ENCODE peak calls at places on chromosomes 4 and X, in ten cellular contexts. X is adipocyte, I is lower lobe of right lung, Q is IMR-90, E is HCT116, O is bronchial epithelial cell, U is upper lobe of right lung, R is coronary artery, G is kidney, V is ascending aorta. P is an unnamed sample.

GRCh38 chrX:137568741-137569469 is 3.0 kb downstream of the ZIC3 start:
- DNase-seq in X (no peak), I (no peak), Q (no peak), E (no peak), O (no peak), U (no peak), R (no peak), G (no peak), V (no peak), P (no peak)

GRCh38 chr4:111959202-111959601 is 186.1 kb upstream of the FAM241A start:
- DNase-seq in X (no peak), I (no peak), Q (peak), E (peak), O (peak), U (no peak), R (no peak), G (no peak), V (no peak), P (no peak)

GRCh38 chr4:14837860-14838259 is 164.4 kb upstream of the CPEB2 start:
- DNase-seq in X (no peak), I (no peak), Q (no peak), E (no peak), O (no peak), U (no peak), R (no peak), G (no peak), V (no peak), P (no peak)

GRCh38 chr4:39865280-39865679 is 112.4 kb downstream of the PDS5A start:
- DNase-seq in X (no peak), I (no peak), Q (no peak), E (no peak), O (no peak), U (no peak), R (no peak), G (no peak), V (no peak), P (no peak)

GRCh38 chrX:49066278-49066677 is 7.5 kb downstream of the CCDC120 start:
- DNase-seq in X (no peak), I (no peak), Q (no peak), E (no peak), O (no peak), U (no peak), R (no peak), G (no peak), V (no peak), P (no peak)

GRCh38 chrX:135516376-135516775 is 4.1 kb upstream of the INTS6L start:
- DNase-seq in X (no peak), I (no peak), Q (no peak), E (no peak), O (no peak), U (no peak), R (no peak), G (no peak), V (no peak), P (no peak)

GRCh38 chr4:74369860-74370259 is 4.9 kb downstream of the EREG start:
- DNase-seq in X (no peak), I (no peak), Q (no peak), E (no peak), O (no peak), U (no peak), R (no peak), G (no peak), V (no peak), P (no peak)

GRCh38 chr4:2154215-2154614 is 87.7 kb downstream of the HAUS3 start:
- DNase-seq in X (no peak), I (no peak), Q (no peak), E (no peak), O (no peak), U (no peak), R (no peak), G (no peak), V (no peak), P (no peak)

GRCh38 chr4:20512053-20512810 is 188.0 kb upstream of the PACRGL start:
- DNase-seq in X (no peak), I (no peak), Q (no peak), E (no peak), O (peak), U (no peak), R (no peak), G (no peak), V (no peak), P (no peak)

GRCh38 chr4:128782076-128782715 is 27.3 kb upstream of the JADE1 start:
- DNase-seq in X (no peak), I (no peak), Q (peak), E (peak), O (no peak), U (no peak), R (no peak), G (no peak), V (no peak), P (no peak)

GRCh38 chr4:1504786-1505500 is 98.7 kb upstream of the NKX1-1 start:
- DNase-seq in X (no peak), I (peak), Q (no peak), E (no peak), O (no peak), U (peak), R (peak), G (no peak), V (no peak), P (no peak)

GRCh38 chr4:68218044-68218443 is 27.4 kb downstream of the TMPRSS11B start:
- DNase-seq in X (no peak), I (no peak), Q (no peak), E (no peak), O (peak), U (no peak), R (no peak), G (no peak), V (no peak), P (no peak)

GRCh38 chr4:113482325-113482724 is 279.2 kb downstream of the CAMK2D start:
- DNase-seq in X (no peak), I (no peak), Q (no peak), E (no peak), O (no peak), U (no peak), R (no peak), G (no peak), V (no peak), P (no peak)

GRCh38 chr4:1567808-1568581 is 116.1 kb downstream of the FAM53A start:
- DNase-seq in X (no peak), I (peak), Q (no peak), E (no peak), O (no peak), U (peak), R (no peak), G (peak), V (no peak), P (no peak)

GRCh38 chrX:135086197-135086854 is 34.0 kb downstream of the ETDB start:
- DNase-seq in X (peak), I (no peak), Q (peak), E (peak), O (peak), U (no peak), R (no peak), G (no peak), V (no peak), P (no peak)

GRCh38 chr4:39698424-39699009 is 581 bp downstream of the UBE2K start:
- DNase-seq in X (peak), I (peak), Q (no peak), E (no peak), O (peak), U (peak), R (peak), G (no peak), V (no peak), P (no peak)

GRCh38 chrX:118872102-118872566 is 48.5 kb downstream of the ZCCHC12 start:
- DNase-seq in X (peak), I (no peak), Q (no peak), E (no peak), O (peak), U (no peak), R (no peak), G (no peak), V (no peak), P (peak)

GRCh38 chr4:1927675-1928074 is 56.5 kb downstream of the NSD2 start:
- DNase-seq in X (peak), I (no peak), Q (peak), E (no peak), O (no peak), U (no peak), R (no peak), G (no peak), V (no peak), P (no peak)

GRCh38 chrX:133444196-133444595 is 28.9 kb upstream of the GPC4 start:
- DNase-seq in X (peak), I (no peak), Q (no peak), E (no peak), O (peak), U (no peak), R (no peak), G (no peak), V (no peak), P (no peak)

GRCh38 chr4:1171306-1172227 is 816 bp downstream of the SPON2 start:
- DNase-seq in X (no peak), I (no peak), Q (no peak), E (no peak), O (no peak), U (peak), R (no peak), G (peak), V (no peak), P (no peak)

GRCh38 chrX:3145716-3146115 is 104.4 kb downstream of the ARSF start:
- DNase-seq in X (no peak), I (no peak), Q (peak), E (no peak), O (no peak), U (no peak), R (no peak), G (no peak), V (no peak), P (no peak)

GRCh38 chr4:112857461-112857860 is 192.0 kb upstream of the ANK2 start:
- DNase-seq in X (peak), I (no peak), Q (peak), E (peak), O (peak), U (no peak), R (no peak), G (no peak), V (no peak), P (no peak)

GRCh38 chr4:8391071-8391470 is 49.5 kb downstream of the ACOX3 start:
- DNase-seq in X (no peak), I (no peak), Q (no peak), E (no peak), O (no peak), U (no peak), R (no peak), G (no peak), V (no peak), P (no peak)

GRCh38 chr4:21733894-21734630 is 214.5 kb downstream of the KCNIP4 start:
- DNase-seq in X (no peak), I (no peak), Q (no peak), E (no peak), O (no peak), U (no peak), R (no peak), G (no peak), V (no peak), P (no peak)

GRCh38 chrX:133892337-133892736 is 93.1 kb downstream of the GPC3 start:
- DNase-seq in X (no peak), I (no peak), Q (no peak), E (no peak), O (no peak), U (no peak), R (no peak), G (no peak), V (no peak), P (no peak)

GRCh38 chr4:168880087-168880675 is 129.9 kb downstream of the CBR4 start:
- DNase-seq in X (peak), I (no peak), Q (peak), E (no peak), O (no peak), U (no peak), R (no peak), G (no peak), V (no peak), P (no peak)

GRCh38 chrX:65961714-65962113 is 78.2 kb downstream of the VSIG4 start:
- DNase-seq in X (no peak), I (no peak), Q (no peak), E (no peak), O (no peak), U (no peak), R (no peak), G (no peak), V (no peak), P (no peak)

GRCh38 chrX:35149517-35149916 is 206.9 kb downstream of the FAM47B start:
- DNase-seq in X (no peak), I (no peak), Q (no peak), E (no peak), O (no peak), U (no peak), R (no peak), G (no peak), V (no peak), P (no peak)

DNA sequence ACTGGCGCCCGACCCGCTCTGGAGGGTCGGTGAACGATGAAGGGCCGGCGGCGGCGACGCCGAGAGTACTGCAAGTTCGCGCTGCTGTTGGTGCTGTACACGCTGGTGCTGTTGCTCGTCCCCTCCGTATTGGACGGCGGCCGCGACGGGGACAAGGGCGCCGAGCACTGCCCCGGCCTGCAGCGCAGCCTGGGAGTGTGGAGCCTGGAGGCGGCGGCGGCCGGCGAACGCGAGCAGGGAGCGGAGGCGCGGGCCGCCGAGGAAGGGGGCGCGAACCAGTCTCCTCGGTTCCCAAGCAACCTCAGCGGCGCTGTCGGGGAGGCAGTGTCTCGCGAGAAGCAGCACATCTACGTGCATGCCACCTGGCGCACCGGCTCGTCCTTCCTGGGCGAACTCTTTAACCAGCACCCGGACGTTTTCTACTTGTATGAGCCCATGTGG is 351 bp downstream of the CHST7 start:
- DNase-seq in X (peak), I (peak), Q (peak), E (no peak), O (peak), U (peak), R (peak), G (peak), V (no peak), P (no peak)
- H3K4me3 ChIP-seq in X (peak), I (peak), Q (peak), E (peak), O (peak), U (peak), R (peak), G (peak), V (peak), P (peak)

DNA sequence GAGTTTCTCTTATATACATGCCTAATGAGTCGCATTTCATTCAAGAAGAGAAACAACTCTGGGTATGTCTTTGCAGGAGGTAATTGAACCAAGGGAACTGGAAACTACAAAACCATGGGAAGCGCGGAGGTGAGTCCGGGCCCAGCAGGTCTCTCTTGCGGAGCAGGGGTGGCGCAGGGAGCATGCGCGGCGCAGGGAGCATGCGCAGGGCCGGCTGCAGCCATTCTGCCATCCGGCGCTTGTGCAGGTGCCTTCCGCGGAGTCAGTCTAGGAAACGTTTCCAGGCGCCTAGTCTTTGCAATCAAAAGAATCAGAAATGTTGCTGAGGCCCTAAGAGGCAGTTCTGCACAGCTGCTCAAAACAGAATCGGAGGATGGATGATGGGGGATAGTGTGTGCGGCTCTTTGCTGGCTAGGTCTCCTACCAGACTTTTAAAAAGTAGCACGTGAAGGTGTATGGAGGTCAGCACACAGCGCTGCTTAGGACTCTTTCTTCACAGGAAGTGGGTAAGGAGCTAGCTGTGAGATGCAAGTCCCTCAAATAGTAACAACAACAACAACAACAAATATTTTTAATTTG is 433.8 kb upstream of the FAT1 start:
- DNase-seq in X (no peak), I (no peak), Q (no peak), E (no peak), O (no peak), U (no peak), R (no peak), G (no peak), V (no peak), P (no peak)
- H3K4me3 ChIP-seq in X (no peak), I (no peak), Q (no peak), E (no peak), O (no peak), U (no peak), R (no peak), G (no peak), V (no peak), P (no peak)

DNA sequence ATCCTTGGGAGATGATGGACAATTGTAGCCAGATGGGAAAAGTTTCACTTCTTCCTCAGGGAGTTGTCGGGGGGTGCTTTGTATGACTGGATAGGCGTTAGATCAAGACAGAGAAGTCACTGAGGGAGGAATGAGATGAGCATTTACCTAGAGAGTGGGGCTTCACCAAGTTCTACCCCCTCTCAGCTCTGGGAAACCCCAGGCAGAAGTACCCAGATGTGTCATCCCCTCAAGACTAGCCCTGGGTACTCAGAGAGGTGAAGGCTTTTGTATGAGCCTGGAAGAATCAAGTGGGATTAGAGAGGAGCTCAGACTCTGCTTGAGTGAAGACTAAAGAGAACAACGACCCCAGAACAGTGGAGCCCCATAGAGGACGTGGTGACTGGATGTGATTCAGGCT is 1.9 kb downstream of the MAGEB1 start:
- DNase-seq in X (no peak), I (no peak), Q (no peak), E (no peak), O (no peak), U (no peak), R (no peak), G (no peak), V (no peak), P (no peak)
- H3K4me3 ChIP-seq in X (no peak), I (no peak), Q (no peak), E (no peak), O (no peak), U (no peak), R (no peak), G (no peak), V (no peak), P (no peak)

GRCh38 chr4:174394915-174395314 is 111.2 kb downstream of the CEP44 start:
- DNase-seq in X (peak), I (no peak), Q (peak), E (no peak), O (peak), U (no peak), R (no peak), G (no peak), V (no peak), P (no peak)
- H3K4me3 ChIP-seq in X (no peak), I (no peak), Q (no peak), E (no peak), O (no peak), U (no peak), R (no peak), G (no peak), V (no peak), P (no peak)

GRCh38 chrX:531611-531936 is 99.0 kb upstream of the SHOX start:
- DNase-seq in X (no peak), I (no peak), Q (no peak), E (no peak), O (no peak), U (peak), R (no peak), G (no peak), V (no peak), P (no peak)
- H3K4me3 ChIP-seq in X (no peak), I (no peak), Q (no peak), E (no peak), O (no peak), U (no peak), R (no peak), G (no peak), V (no peak), P (no peak)

GRCh38 chr4:105831189-105831588 is 64.1 kb upstream of the NPNT start:
- DNase-seq in X (no peak), I (no peak), Q (no peak), E (no peak), O (no peak), U (no peak), R (no peak), G (no peak), V (no peak), P (no peak)
- H3K4me3 ChIP-seq in X (no peak), I (no peak), Q (no peak), E (no peak), O (no peak), U (no peak), R (no peak), G (no peak), V (no peak), P (no peak)

GRCh38 chrX:16464369-16464768 is 185.6 kb upstream of the S100G start:
- DNase-seq in X (no peak), I (no peak), Q (no peak), E (no peak), O (no peak), U (no peak), R (no peak), G (no peak), V (no peak), P (no peak)
- H3K4me3 ChIP-seq in X (no peak), I (no peak), Q (no peak), E (no peak), O (no peak), U (no peak), R (no peak), G (no peak), V (no peak), P (no peak)

GRCh38 chr4:65669981-65670330 is 333 bp downstream of the EPHA5 start:
- DNase-seq in X (no peak), I (no peak), Q (no peak), E (no peak), O (no peak), U (no peak), R (no peak), G (no peak), V (no peak), P (no peak)

GRCh38 chr4:65671402-65671801 is 1.1 kb upstream of the EPHA5 start:
- DNase-seq in X (no peak), I (no peak), Q (no peak), E (no peak), O (peak), U (no peak), R (no peak), G (no peak), V (no peak), P (no peak)

GRCh38 chr4:65668201-65669007 is 1.9 kb downstream of the EPHA5 start:
- DNase-seq in X (peak), I (no peak), Q (no peak), E (no peak), O (no peak), U (peak), R (no peak), G (peak), V (no peak), P (no peak)

GRCh38 chr4:65669008-65669971 is 999 bp downstream of the EPHA5 start:
- DNase-seq in X (peak), I (peak), Q (no peak), E (no peak), O (no peak), U (peak), R (no peak), G (peak), V (no peak), P (no peak)

DNA sequence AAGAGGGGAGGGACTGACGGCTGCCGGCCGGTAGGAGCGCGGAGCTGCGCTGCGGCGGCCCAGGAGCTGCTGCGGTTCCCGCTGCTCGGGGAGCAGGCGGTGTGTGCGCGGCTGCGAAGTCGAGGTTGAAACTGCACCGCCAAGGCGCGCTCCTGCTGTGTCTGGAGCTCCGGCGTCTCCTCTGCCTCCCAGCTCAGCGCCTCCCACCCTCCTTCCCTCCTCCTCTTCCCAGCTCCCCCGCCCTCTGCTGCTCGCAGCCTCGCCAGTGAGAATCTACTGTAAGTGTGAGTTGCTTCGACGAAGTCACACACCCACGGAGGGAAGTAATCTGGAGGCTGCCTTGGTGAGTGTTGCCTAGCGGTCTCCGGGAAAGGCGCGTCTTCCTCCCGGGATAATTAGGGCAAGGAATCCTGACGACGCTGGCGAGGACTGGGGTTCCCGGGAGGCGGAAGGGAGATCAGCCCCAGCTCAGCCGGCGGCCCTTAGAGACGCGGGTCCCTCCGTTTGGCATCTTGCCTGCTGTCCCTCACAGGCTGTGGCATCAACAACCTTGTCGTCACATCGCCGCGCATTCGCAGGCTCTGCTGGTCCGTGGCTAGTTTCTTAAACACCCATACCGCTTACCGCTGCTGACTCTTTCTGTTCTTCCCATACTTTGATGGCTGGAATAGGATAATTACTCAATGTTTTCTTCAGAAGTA is at the start of gene EPHA5:
- DNase-seq in X (peak), I (peak), Q (peak), E (no peak), O (peak), U (peak), R (peak), G (peak), V (no peak), P (peak)
- H3K4me3 ChIP-seq in X (peak), I (peak), Q (peak), E (no peak), O (peak), U (peak), R (peak), G (peak), V (peak), P (peak)

GRCh38 chr4:134085525-134085924 is 116.1 kb downstream of the PABPC4L start:
- DNase-seq in X (no peak), I (no peak), Q (no peak), E (no peak), O (no peak), U (no peak), R (no peak), G (no peak), V (no peak), P (no peak)
- H3K4me3 ChIP-seq in X (no peak), I (no peak), Q (no peak), E (no peak), O (no peak), U (no peak), R (no peak), G (no peak), V (no peak), P (no peak)

P was measured in right atrium auricular region.